ENCODE peak calls at places on chromosomes 11 and 22, in six cellular contexts. N is fibroblast of mammary gland, G is pancreas, S is fibroblast of pulmonary artery, H is left ventricle myocardium superior, M is uterus. O is an unnamed sample.

GRCh38 chr22:32737811-32738210 is 63.7 kb upstream of the TIMP3 start:
- DNase-seq in N (no peak), S (no peak), H (no peak), G (no peak), M (no peak), O (no peak)

GRCh38 chr11:84720706-84721402 is 906.3 kb downstream of the DLG2 start:
- DNase-seq in H (peak), M (peak), G (peak), S (peak), N (peak), O (peak)

GRCh38 chr22:39431821-39432251 is 25.0 kb upstream of the MGAT3 start:
- DNase-seq in N (no peak), G (no peak), S (peak), M (no peak), H (peak), O (peak)

GRCh38 chr11:48001438-48002021 is 21.2 kb downstream of the PTPRJ start:
- DNase-seq in S (peak), M (no peak), N (peak), G (no peak), H (no peak), O (no peak)

GRCh38 chr22:22687638-22688500 is 43.5 kb downstream of the GGTLC2 start:
- DNase-seq in G (no peak), H (no peak), M (peak), N (peak), S (peak), O (no peak)

GRCh38 chr11:31805037-31805628 is 6.0 kb downstream of the PAX6 start:
- DNase-seq in G (no peak), N (no peak), S (no peak), M (no peak), H (no peak), O (no peak)

GRCh38 chr22:19984201-19984753 is 32.3 kb downstream of the ARVCF start:
- DNase-seq in M (peak), G (peak), S (peak), N (peak), H (peak), O (peak)

GRCh38 chr22:50506611-50507420 is 686 bp downstream of the LMF2 start:
- DNase-seq in M (peak), N (no peak), S (no peak), H (peak), G (peak), O (no peak)

O was measured in left cardiac atrium.